ENCODE peak calls at places on chromosome X, in seven cellular contexts. O, J, B, P, N, G and W are unnamed samples.

GRCh38 chrX:10726647-10727046 is 106.3 kb upstream of the MID1 start:
- DNase-seq in O (no peak), J (no peak), B (no peak), P (peak; percentile 89), N (no peak), G (no peak), W (no peak)

GRCh38 chrX:120426599-120426998 is 42.5 kb downstream of the LAMP2 start:
- DNase-seq in O (no peak), J (no peak), B (no peak), P (no peak), N (no peak), G (no peak), W (no peak)

GRCh38 chrX:38664285-38664684 is 102.9 kb downstream of the TSPAN7 start:
- DNase-seq in O (peak; percentile 49), J (peak; percentile 11), B (no peak), P (peak; percentile 27), N (peak; percentile 23), G (peak; percentile 13), W (peak; percentile 3)

GRCh38 chrX:45208121-45208856 is 7.6 kb upstream of the DIPK2B start:
- DNase-seq in O (no peak), J (no peak), B (no peak), P (no peak), N (no peak), G (no peak), W (no peak)

GRCh38 chrX:150362599-150363481 is at the start of gene MAMLD1:
- DNase-seq in O (peak; percentile 82), J (peak; percentile 76), B (peak; percentile 85), P (no peak), N (no peak), G (no peak), W (peak; percentile 63)

GRCh38 chrX:141733371-141733770 is 34.8 kb upstream of the SPANXD start:
- DNase-seq in O (no peak), J (peak; percentile 14), B (no peak), P (no peak), N (no peak), G (no peak), W (no peak)

GRCh38 chrX:121000589-121000988 is 15.0 kb upstream of the CT47A1 start:
- DNase-seq in O (peak; percentile 55), J (no peak), B (no peak), P (no peak), N (peak; percentile 77), G (peak; percentile 3), W (no peak)

GRCh38 chrX:74925210-74926088 is at the start of gene NEXMIF:
- DNase-seq in O (peak; percentile 30), J (peak; percentile 5), B (peak; percentile 48), P (no peak), N (no peak), G (no peak), W (peak; percentile 35)

GRCh38 chrX:22135994-22136684 is 104.0 kb downstream of the PHEX start:
- DNase-seq in O (peak; percentile 89), J (peak; percentile 63), B (peak; percentile 52), P (peak; percentile 43), N (no peak), G (peak; percentile 40), W (peak; percentile 24)

GRCh38 chrX:131795442-131796229 is 227.5 kb upstream of the STK26 start:
- DNase-seq in O (no peak), J (no peak), B (no peak), P (no peak), N (no peak), G (no peak), W (no peak)

GRCh38 chrX:19990225-19990518 is 689 bp downstream of the BCLAF3 start:
- DNase-seq in O (no peak), J (peak; percentile 2), B (no peak), P (no peak), N (no peak), G (no peak), W (no peak)

GRCh38 chrX:72001906-72002305 is 91.3 kb downstream of the NHSL2 start:
- DNase-seq in O (no peak), J (no peak), B (no peak), P (no peak), N (no peak), G (no peak), W (no peak)

GRCh38 chrX:15930585-15930984 is 76.0 kb upstream of the AP1S2 start:
- DNase-seq in O (peak; percentile 46), J (peak; percentile 15), B (no peak), P (peak; percentile 29), N (peak; percentile 19), G (peak; percentile 62), W (no peak)

GRCh38 chrX:12595746-12596145 is 195.5 kb upstream of the PRPS2 start:
- DNase-seq in O (no peak), J (no peak), B (no peak), P (no peak), N (no peak), G (no peak), W (no peak)

GRCh38 chrX:973010-973409 is 239.4 kb downstream of the CRLF2 start:
- DNase-seq in O (no peak), J (no peak), B (no peak), P (no peak), N (no peak), G (no peak), W (no peak)

GRCh38 chrX:57286507-57287251 is at the start of gene FAAH2:
- DNase-seq in O (peak; percentile 95), J (no peak), B (peak; percentile 81), P (no peak), N (peak; percentile 89), G (peak; percentile 81), W (peak; percentile 56)

GRCh38 chrX:71100581-71101505 is 5.2 kb downstream of the FOXO4 start:
- DNase-seq in O (no peak), J (no peak), B (peak; percentile 39), P (no peak), N (no peak), G (no peak), W (peak; percentile 42)

GRCh38 chrX:153777261-153778090 is 3.4 kb upstream of the SRPK3 start:
- DNase-seq in O (no peak), J (no peak), B (no peak), P (no peak), N (no peak), G (no peak), W (no peak)

GRCh38 chrX:153778151-153778551 is 2.7 kb upstream of the SRPK3 start:
- DNase-seq in O (no peak), J (no peak), B (no peak), P (no peak), N (no peak), G (no peak), W (no peak)

GRCh38 chrX:153779891-153780677 is 757 bp upstream of the SRPK3 start:
- DNase-seq in O (no peak), J (no peak), B (no peak), P (no peak), N (no peak), G (no peak), W (no peak)

GRCh38 chrX:153776611-153777045 is 4.2 kb upstream of the SRPK3 start:
- DNase-seq in O (no peak), J (no peak), B (no peak), P (no peak), N (no peak), G (peak; percentile 22), W (no peak)

GRCh38 chrX:153778684-153779101 is 2.1 kb upstream of the SRPK3 start:
- DNase-seq in O (peak; percentile 63), J (no peak), B (no peak), P (no peak), N (no peak), G (no peak), W (no peak)
- TF ChIP-seq CTCF in O (no peak), J (no peak), B (no peak), P (no peak), N (peak; percentile 16), G (peak; percentile 41), W (no peak)

GRCh38 chrX:48833531-48834138 is 1.8 kb downstream of the PCSK1N start:
- DNase-seq in O (no peak), J (no peak), B (no peak), P (no peak), N (no peak), G (no peak), W (no peak)
- TF ChIP-seq CTCF in O (no peak), J (no peak), B (no peak), P (no peak), N (peak; percentile 9), G (peak; percentile 26), W (no peak)

GRCh38 chrX:9728271-9728670 is 37.4 kb downstream of the GPR143 start:
- DNase-seq in O (no peak), J (no peak), B (no peak), P (no peak), N (no peak), G (peak; percentile 11), W (no peak)

GRCh38 chrX:9730078-9730477 is 35.6 kb downstream of the GPR143 start:
- DNase-seq in O (peak; percentile 68), J (no peak), B (no peak), P (no peak), N (no peak), G (no peak), W (no peak)

GRCh38 chrX:9729161-9729885 is 36.3 kb downstream of the GPR143 start:
- DNase-seq in O (peak; percentile 52), J (peak; percentile 20), B (no peak), P (no peak), N (no peak), G (no peak), W (no peak)

DNA sequence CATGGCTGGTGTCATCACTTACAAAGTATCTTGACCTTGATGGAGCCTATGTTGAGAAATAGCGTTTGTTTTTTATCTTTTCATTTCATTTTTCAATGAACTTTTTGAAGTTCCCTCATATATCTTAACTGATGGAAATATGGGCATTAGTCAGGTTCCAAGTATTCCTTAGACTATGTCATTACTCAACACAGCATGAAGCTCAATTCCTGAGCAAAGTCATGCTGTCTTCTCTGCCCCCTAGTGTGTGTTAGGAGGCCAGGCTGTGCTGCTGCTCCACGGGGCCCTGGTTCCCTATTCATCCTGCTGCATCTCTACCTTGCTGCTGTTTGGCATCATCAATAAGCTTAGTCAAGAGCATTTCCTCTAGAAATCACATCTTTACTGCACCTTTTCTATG is 40.9 kb downstream of the GPR143 start:
- DNase-seq in O (peak; percentile 22), J (peak; percentile 6), B (no peak), P (no peak), N (no peak), G (no peak), W (no peak)
- TF ChIP-seq CTCF in O (no peak), J (no peak), B (no peak), P (no peak), N (no peak), G (no peak), W (no peak)

GRCh38 chrX:80812176-80812575 is 2.5 kb upstream of the BRWD3 start:
- DNase-seq in O (peak; percentile 22), J (peak; percentile 13), B (peak; percentile 54), P (no peak), N (no peak), G (peak; percentile 55), W (peak; percentile 49)
- TF ChIP-seq CTCF in O (peak; percentile 29), J (no peak), B (no peak), P (peak; percentile 27), N (no peak), G (peak; percentile 59), W (no peak)

GRCh38 chrX:51395807-51396728 is 63.4 kb downstream of the NUDT10 start:
- DNase-seq in O (peak; percentile 0), J (no peak), B (peak; percentile 70), P (no peak), N (no peak), G (peak; percentile 89), W (peak; percentile 72)
- TF ChIP-seq CTCF in O (no peak), J (no peak), B (no peak), P (peak; percentile 22), N (no peak), G (peak; percentile 60), W (peak; percentile 65)